ENCODE peak calls at places on chromosomes 2 and 18, in four cellular contexts. E is WTC11, Z is GM12878, R is K562. X is an unnamed sample.

GRCh38 chr2:157093666-157094065 is 163.8 kb upstream of the GALNT5 start:
- DNase-seq in E (no peak), Z (no peak), R (no peak), X (no peak)

GRCh38 chr2:217289909-217290283 is 430.0 kb upstream of the TNP1 start:
- DNase-seq in E (no peak), R (peak), Z (no peak), X (peak)

GRCh38 chr18:79947054-79947755 is 4.2 kb downstream of the SLC66A2 start:
- DNase-seq in R (no peak), E (no peak), Z (no peak), X (no peak)

GRCh38 chr2:185608799-185609198 is 129.8 kb upstream of the FSIP2 start:
- DNase-seq in Z (no peak), E (no peak), R (no peak), X (no peak)

GRCh38 chr2:67625671-67626070 is 228.5 kb downstream of the ETAA1 start:
- DNase-seq in E (no peak), R (no peak), Z (no peak), X (no peak)

GRCh38 chr2:52608030-52608429 is 1159.6 kb upstream of the CHAC2 start:
- DNase-seq in E (no peak), Z (no peak), R (no peak), X (no peak)

GRCh38 chr2:223549215-223549614 is 52.9 kb downstream of the SCG2 start:
- DNase-seq in R (no peak), E (no peak), Z (no peak), X (peak)

GRCh38 chr2:86243950-86244733 is 44.9 kb downstream of the MRPL35 start:
- DNase-seq in R (no peak), E (no peak), Z (no peak), X (no peak)

GRCh38 chr2:153386481-153386891 is 92.1 kb downstream of the RPRM start:
- DNase-seq in R (no peak), Z (no peak), E (no peak), X (no peak)

GRCh38 chr2:58186501-58186900 is 54.6 kb downstream of the FANCL start:
- DNase-seq in R (no peak), E (no peak), Z (no peak), X (no peak)

GRCh38 chr2:138777996-138778395 is 2.2 kb downstream of the NXPH2 start:
- DNase-seq in E (peak), R (no peak), Z (no peak), X (peak)

GRCh38 chr2:64623232-64623879 is 30.4 kb downstream of the SERTAD2 start:
- DNase-seq in E (no peak), R (no peak), Z (no peak), X (no peak)

GRCh38 chr18:11040823-11041712 is 108.3 kb downstream of the PIEZO2 start:
- DNase-seq in Z (no peak), R (peak), E (peak), X (peak)

GRCh38 chr2:160561551-160562280 is 68.1 kb upstream of the RBMS1 start:
- DNase-seq in R (no peak), E (no peak), Z (no peak), X (no peak)

GRCh38 chr2:240982821-240983281 is 15.6 kb upstream of the SNED1 start:
- DNase-seq in Z (no peak), E (peak), R (no peak), X (no peak)

GRCh38 chr2:128661955-128662564 is 343.4 kb upstream of the HS6ST1 start:
- DNase-seq in R (no peak), Z (no peak), E (no peak), X (no peak)

DNA sequence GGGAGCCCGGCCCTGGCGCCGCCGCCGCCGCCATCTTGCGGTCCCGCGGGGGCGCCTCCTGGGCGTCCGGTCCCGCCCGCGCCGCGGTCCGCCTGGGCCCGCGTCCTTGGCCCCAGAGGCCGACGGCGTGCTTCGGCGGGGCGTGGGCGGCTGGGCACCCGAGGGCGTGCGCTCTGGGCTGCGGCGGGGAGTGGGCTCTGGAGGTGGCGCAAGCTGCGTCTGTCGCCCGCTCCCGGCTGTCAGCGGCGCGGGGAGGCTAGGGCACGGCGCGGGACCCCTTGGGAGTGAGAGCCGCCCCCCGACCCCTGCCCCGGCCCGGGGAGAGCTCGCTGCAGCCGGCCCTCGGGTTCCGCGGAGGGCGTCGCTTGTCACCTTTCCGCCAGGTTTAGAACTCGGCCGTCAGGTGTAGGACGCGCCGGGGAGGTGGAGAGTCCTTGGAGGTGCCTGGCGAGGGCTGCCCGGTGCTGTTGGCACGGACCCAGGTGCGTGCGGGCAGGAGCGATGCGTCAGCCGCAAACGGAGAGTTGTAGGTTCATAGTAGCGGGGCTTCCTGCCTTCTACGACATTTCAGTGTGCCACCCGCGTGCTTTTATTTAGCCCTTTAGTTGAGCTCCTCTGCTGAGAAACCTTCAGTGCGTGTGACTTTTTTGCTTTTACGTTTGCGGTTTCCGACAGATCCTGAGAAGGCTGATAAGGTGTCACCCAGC is 921 bp downstream of the VAPA start:
- DNase-seq in R (peak), E (peak), Z (no peak), X (peak)
- TF ChIP-seq CREM in R (peak), E (no peak), Z (peak), X (no peak)

GRCh38 chr2:27086722-27087446 is at the start of gene KHK:
- DNase-seq in E (peak), Z (no peak), R (peak), X (peak)
- TF ChIP-seq CREM in E (no peak), Z (no peak), R (no peak), X (no peak)

GRCh38 chr2:102826904-102827303 is 65.1 kb downstream of the TMEM182 start:
- DNase-seq in R (no peak), E (no peak), Z (no peak), X (no peak)
- TF ChIP-seq CREM in R (no peak), E (no peak), Z (no peak), X (no peak)

GRCh38 chr2:46915281-46915810 is at the start of gene MCFD2:
- DNase-seq in E (no peak), R (peak), Z (no peak), X (no peak)

GRCh38 chr2:46909153-46909552 is 6.5 kb downstream of the MCFD2 start:
- DNase-seq in E (no peak), Z (no peak), R (no peak), X (no peak)

GRCh38 chr2:46914578-46915230 is 902 bp downstream of the MCFD2 start:
- DNase-seq in Z (no peak), E (no peak), R (peak), X (no peak)

GRCh38 chr2:46913471-46914381 is 1.9 kb downstream of the MCFD2 start:
- DNase-seq in E (no peak), Z (no peak), R (peak), X (peak)

GRCh38 chr2:46909771-46910419 is 5.7 kb downstream of the MCFD2 start:
- DNase-seq in E (no peak), Z (peak), R (no peak), X (peak)
- TF ChIP-seq CREM in E (no peak), Z (peak), R (no peak), X (no peak)

GRCh38 chr2:40824269-40824668 is 372.4 kb upstream of the SLC8A1 start:
- DNase-seq in R (no peak), Z (no peak), E (no peak), X (no peak)
- TF ChIP-seq CREM in R (no peak), Z (no peak), E (no peak), X (no peak)

DNA sequence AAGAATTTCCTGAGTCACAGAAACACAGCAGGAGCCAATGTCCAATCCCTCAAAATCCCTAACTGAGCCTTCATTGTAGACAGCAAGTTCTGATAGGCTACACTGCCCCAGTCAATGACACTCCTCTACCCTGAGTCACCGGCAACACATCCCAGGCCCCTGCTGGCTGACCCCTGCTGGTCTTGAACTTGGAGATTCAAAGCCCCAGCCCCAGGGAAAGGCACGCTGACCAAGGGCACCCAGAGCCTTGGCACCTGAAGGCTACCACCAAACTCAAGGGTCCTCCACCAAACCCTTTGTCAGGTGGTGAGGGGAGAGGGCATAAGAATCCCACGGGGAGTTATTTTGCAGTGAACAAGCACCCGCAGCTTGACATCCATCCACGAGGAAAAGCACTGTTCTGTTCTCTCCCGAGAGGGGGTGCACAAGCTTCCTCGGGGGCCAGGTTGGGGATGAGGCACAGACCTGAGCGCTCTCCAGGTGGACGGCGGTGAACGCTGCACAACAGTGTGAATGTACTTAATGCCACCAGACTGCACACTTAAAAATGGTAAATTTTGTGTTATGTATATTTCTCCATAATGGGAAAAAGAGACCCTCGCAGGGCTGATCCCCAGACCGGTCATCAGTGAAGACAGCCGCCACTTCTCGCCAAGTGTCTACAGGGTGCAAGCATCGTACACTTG is 46.9 kb downstream of the TFCP2L1 start:
- DNase-seq in Z (no peak), E (no peak), R (peak), X (no peak)
- TF ChIP-seq CREM in Z (no peak), E (no peak), R (no peak), X (no peak)

DNA sequence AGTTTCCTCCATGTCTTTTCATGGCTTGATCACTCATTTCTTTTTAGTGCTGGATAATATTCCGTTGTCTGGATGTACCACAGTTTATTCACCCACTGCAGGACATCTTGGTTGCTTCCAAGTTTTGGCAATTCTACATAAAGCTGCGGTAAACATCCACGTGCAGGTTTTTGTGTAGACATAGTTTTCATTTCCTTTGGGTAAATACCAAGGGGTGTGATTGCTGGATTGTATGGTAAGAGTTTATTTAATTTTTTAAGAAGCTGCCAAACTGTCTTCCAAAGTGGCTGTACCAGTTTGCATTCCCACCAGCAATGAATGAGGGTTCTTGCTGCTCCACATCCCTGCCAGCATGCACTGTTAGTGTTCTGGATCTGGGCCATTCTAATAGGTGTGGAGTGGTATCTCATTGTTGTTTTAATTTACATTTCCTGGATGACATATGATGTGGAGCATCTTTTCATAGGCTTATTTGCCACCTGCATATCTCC is 44.2 kb downstream of the EFR3B start:
- DNase-seq in R (no peak), E (no peak), Z (no peak), X (no peak)
- TF ChIP-seq CREM in R (no peak), E (no peak), Z (no peak), X (no peak)

GRCh38 chr2:175366814-175367213 is 185.3 kb upstream of the ATP5MC3 start:
- DNase-seq in Z (peak), R (peak), E (peak), X (peak)
- TF ChIP-seq CREM in Z (no peak), R (no peak), E (no peak), X (no peak)

X was measured in HepG2.